ENCODE peak calls at places on chromosomes 3 and 15, in seven cellular contexts. One of them, this sample, is unnamed.

GRCh38 chr3:111695584-111696213 is 100.6 kb upstream of the ZBED2 start:
- DNase-seq in heart right ventricle: no peak
- DNase-seq in suprapubic skin: no peak
- DNase-seq in substantia nigra: no peak
- DNase-seq in IMR-90: peak; percentile 91
- DNase-seq in heart left ventricle: no peak
- DNase-seq in endothelial cell of umbilical vein: peak; percentile 40
- DNase-seq in this sample: no peak

GRCh38 chr3:182959474-182960350 is 20.6 kb downstream of the DCUN1D1 start:
- DNase-seq in heart right ventricle: no peak
- DNase-seq in suprapubic skin: no peak
- DNase-seq in substantia nigra: no peak
- DNase-seq in IMR-90: no peak
- DNase-seq in heart left ventricle: no peak
- DNase-seq in endothelial cell of umbilical vein: peak; percentile 18
- DNase-seq in this sample: peak; percentile 43

GRCh38 chr15:39890640-39891039 is 29.4 kb downstream of the GPR176 start:
- DNase-seq in heart right ventricle: no peak
- DNase-seq in suprapubic skin: no peak
- DNase-seq in substantia nigra: no peak
- DNase-seq in IMR-90: no peak
- DNase-seq in heart left ventricle: no peak
- DNase-seq in endothelial cell of umbilical vein: no peak
- DNase-seq in this sample: no peak

GRCh38 chr3:36297195-36297594 is 83.1 kb upstream of the STAC start:
- DNase-seq in heart right ventricle: no peak
- DNase-seq in suprapubic skin: no peak
- DNase-seq in substantia nigra: no peak
- DNase-seq in IMR-90: no peak
- DNase-seq in heart left ventricle: no peak
- DNase-seq in endothelial cell of umbilical vein: no peak
- DNase-seq in this sample: no peak

GRCh38 chr3:9909221-9910013 is 6.8 kb downstream of the IL17RE start:
- DNase-seq in heart right ventricle: no peak
- DNase-seq in suprapubic skin: no peak
- DNase-seq in substantia nigra: no peak
- DNase-seq in IMR-90: no peak
- DNase-seq in heart left ventricle: no peak
- DNase-seq in endothelial cell of umbilical vein: no peak
- DNase-seq in this sample: no peak

GRCh38 chr3:173742491-173742890 is 344.9 kb downstream of the NLGN1 start:
- DNase-seq in heart right ventricle: no peak
- DNase-seq in suprapubic skin: no peak
- DNase-seq in substantia nigra: no peak
- DNase-seq in IMR-90: no peak
- DNase-seq in heart left ventricle: no peak
- DNase-seq in endothelial cell of umbilical vein: peak; percentile 17
- DNase-seq in this sample: no peak

GRCh38 chr3:148697311-148698189 is at the start of gene AGTR1:
- DNase-seq in heart right ventricle: peak; percentile 79
- DNase-seq in suprapubic skin: peak; percentile 94
- DNase-seq in substantia nigra: no peak
- DNase-seq in IMR-90: peak; percentile 24
- DNase-seq in heart left ventricle: peak; percentile 83
- DNase-seq in endothelial cell of umbilical vein: no peak
- DNase-seq in this sample: peak; percentile 16

GRCh38 chr3:114408763-114409162 is 114.9 kb downstream of the TIGIT start:
- DNase-seq in heart right ventricle: no peak
- DNase-seq in suprapubic skin: no peak
- DNase-seq in substantia nigra: no peak
- DNase-seq in IMR-90: no peak
- DNase-seq in heart left ventricle: no peak
- DNase-seq in endothelial cell of umbilical vein: no peak
- DNase-seq in this sample: peak; percentile 34

GRCh38 chr3:198071602-198072285 is 111.7 kb downstream of the LMLN start:
- DNase-seq in heart right ventricle: no peak
- DNase-seq in suprapubic skin: no peak
- DNase-seq in substantia nigra: no peak
- DNase-seq in IMR-90: peak; percentile 97
- DNase-seq in heart left ventricle: no peak
- DNase-seq in endothelial cell of umbilical vein: peak; percentile 79
- DNase-seq in this sample: no peak

GRCh38 chr3:77055841-77056341 is 16.0 kb downstream of the ROBO2 start:
- DNase-seq in heart right ventricle: no peak
- DNase-seq in suprapubic skin: no peak
- DNase-seq in substantia nigra: no peak
- DNase-seq in IMR-90: peak; percentile 16
- DNase-seq in heart left ventricle: no peak
- DNase-seq in endothelial cell of umbilical vein: no peak
- DNase-seq in this sample: no peak

GRCh38 chr15:100131321-100132224 is 210.2 kb downstream of the ADAMTS17 start:
- DNase-seq in heart right ventricle: peak; percentile 69
- DNase-seq in suprapubic skin: no peak
- DNase-seq in substantia nigra: no peak
- DNase-seq in IMR-90: peak; percentile 39
- DNase-seq in heart left ventricle: peak; percentile 77
- DNase-seq in endothelial cell of umbilical vein: peak; percentile 25
- DNase-seq in this sample: peak; percentile 52

GRCh38 chr3:195150194-195151118 is 120.5 kb downstream of the XXYLT1 start:
- DNase-seq in heart right ventricle: peak; percentile 77
- DNase-seq in suprapubic skin: no peak
- DNase-seq in substantia nigra: peak; percentile 14
- DNase-seq in IMR-90: peak; percentile 81
- DNase-seq in heart left ventricle: peak; percentile 83
- DNase-seq in endothelial cell of umbilical vein: peak; percentile 99
- DNase-seq in this sample: peak; percentile 37

GRCh38 chr3:186502138-186502941 is 41.8 kb downstream of the CRYGS start:
- DNase-seq in heart right ventricle: no peak
- DNase-seq in suprapubic skin: peak; percentile 43
- DNase-seq in substantia nigra: no peak
- DNase-seq in IMR-90: no peak
- DNase-seq in heart left ventricle: no peak
- DNase-seq in endothelial cell of umbilical vein: no peak
- DNase-seq in this sample: peak; percentile 51

GRCh38 chr3:36489679-36490420 is 109.5 kb downstream of the STAC start:
- DNase-seq in heart right ventricle: no peak
- DNase-seq in suprapubic skin: no peak
- DNase-seq in substantia nigra: no peak
- DNase-seq in IMR-90: no peak
- DNase-seq in heart left ventricle: no peak
- DNase-seq in endothelial cell of umbilical vein: no peak
- DNase-seq in this sample: no peak

GRCh38 chr3:45187597-45188210 is 38.4 kb downstream of the TMEM158 start:
- DNase-seq in heart right ventricle: no peak
- DNase-seq in suprapubic skin: no peak
- DNase-seq in substantia nigra: no peak
- DNase-seq in IMR-90: no peak
- DNase-seq in heart left ventricle: no peak
- DNase-seq in endothelial cell of umbilical vein: no peak
- DNase-seq in this sample: no peak

GRCh38 chr15:80709542-80709941 is 14.4 kb downstream of the ABHD17C start:
- DNase-seq in heart right ventricle: no peak
- DNase-seq in suprapubic skin: peak; percentile 75
- DNase-seq in substantia nigra: no peak
- DNase-seq in IMR-90: no peak
- DNase-seq in heart left ventricle: no peak
- DNase-seq in endothelial cell of umbilical vein: no peak
- DNase-seq in this sample: peak; percentile 60

GRCh38 chr3:36926292-36926897 is 18.5 kb downstream of the TRANK1 start:
- DNase-seq in heart right ventricle: no peak
- DNase-seq in suprapubic skin: no peak
- DNase-seq in substantia nigra: no peak
- DNase-seq in IMR-90: no peak
- DNase-seq in heart left ventricle: no peak
- DNase-seq in endothelial cell of umbilical vein: no peak
- DNase-seq in this sample: no peak

GRCh38 chr3:42490243-42490642 is 12.2 kb upstream of the VIPR1 start:
- DNase-seq in heart right ventricle: peak; percentile 63
- DNase-seq in suprapubic skin: peak; percentile 81
- DNase-seq in substantia nigra: no peak
- DNase-seq in IMR-90: no peak
- DNase-seq in heart left ventricle: peak; percentile 81
- DNase-seq in endothelial cell of umbilical vein: peak; percentile 83
- DNase-seq in this sample: peak; percentile 94
- H3K27ac ChIP-seq in heart right ventricle: peak overlapping the region; percentile 73
- H3K27ac ChIP-seq in suprapubic skin: peak overlapping the region; percentile 30
- H3K27ac ChIP-seq in substantia nigra: no peak overlapping the region
- H3K27ac ChIP-seq in IMR-90: no peak overlapping the region
- H3K27ac ChIP-seq in heart left ventricle: peak overlapping the region; percentile 81
- H3K27ac ChIP-seq in endothelial cell of umbilical vein: peak overlapping the region; percentile 58
- H3K27ac ChIP-seq in this sample: peak overlapping the region; percentile 70

GRCh38 chr15:51864408-51865056 is 35.1 kb downstream of the TMOD3 start:
- DNase-seq in heart right ventricle: no peak
- DNase-seq in suprapubic skin: no peak
- DNase-seq in substantia nigra: no peak
- DNase-seq in IMR-90: peak; percentile 47
- DNase-seq in heart left ventricle: no peak
- DNase-seq in endothelial cell of umbilical vein: no peak
- DNase-seq in this sample: no peak
- H3K27ac ChIP-seq in heart right ventricle: no peak overlapping the region
- H3K27ac ChIP-seq in suprapubic skin: no peak overlapping the region
- H3K27ac ChIP-seq in substantia nigra: no peak overlapping the region
- H3K27ac ChIP-seq in IMR-90: no peak overlapping the region
- H3K27ac ChIP-seq in heart left ventricle: no peak overlapping the region
- H3K27ac ChIP-seq in endothelial cell of umbilical vein: no peak overlapping the region
- H3K27ac ChIP-seq in this sample: no peak overlapping the region

DNA sequence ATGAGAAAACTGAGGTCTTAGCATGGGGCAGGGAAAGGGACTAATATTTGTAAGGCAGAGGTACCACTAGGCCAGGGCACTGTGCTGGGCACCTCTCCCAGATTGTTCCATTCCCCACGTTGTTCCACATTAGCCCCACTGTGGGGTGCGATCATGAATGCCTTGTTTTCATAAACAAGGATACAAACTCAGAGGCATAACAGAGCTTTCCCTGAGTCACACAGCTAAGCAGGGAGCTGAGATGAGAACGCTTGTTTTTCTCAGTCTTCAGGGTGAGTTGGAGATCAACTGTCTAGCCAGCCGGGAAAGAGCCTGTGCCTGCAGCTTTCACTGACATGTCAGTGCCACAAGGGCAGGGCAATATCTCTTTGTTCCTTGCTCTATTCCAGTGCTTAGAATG is 47.9 kb upstream of the ITGA11 start:
- DNase-seq in heart right ventricle: no peak
- DNase-seq in suprapubic skin: no peak
- DNase-seq in substantia nigra: no peak
- DNase-seq in IMR-90: peak; percentile 12
- DNase-seq in heart left ventricle: no peak
- DNase-seq in endothelial cell of umbilical vein: no peak
- DNase-seq in this sample: no peak
- H3K27ac ChIP-seq in heart right ventricle: peak overlapping the region; percentile 47
- H3K27ac ChIP-seq in suprapubic skin: no peak overlapping the region
- H3K27ac ChIP-seq in substantia nigra: no peak overlapping the region
- H3K27ac ChIP-seq in IMR-90: no peak overlapping the region
- H3K27ac ChIP-seq in heart left ventricle: peak overlapping the region; percentile 38
- H3K27ac ChIP-seq in endothelial cell of umbilical vein: no peak overlapping the region
- H3K27ac ChIP-seq in this sample: no peak overlapping the region

GRCh38 chr3:19147905-19148767 is at the start of gene KCNH8:
- DNase-seq in heart right ventricle: peak; percentile 3
- DNase-seq in suprapubic skin: no peak
- DNase-seq in substantia nigra: peak; percentile 49
- DNase-seq in IMR-90: no peak
- DNase-seq in heart left ventricle: peak; percentile 29
- DNase-seq in endothelial cell of umbilical vein: no peak
- DNase-seq in this sample: peak; percentile 30
- H3K27ac ChIP-seq in heart right ventricle: peak within 1 kb of the TSS; percentile 25
- H3K27ac ChIP-seq in suprapubic skin: peak within 1 kb of the TSS; percentile 4
- H3K27ac ChIP-seq in substantia nigra: peak within 1 kb of the TSS; percentile 94
- H3K27ac ChIP-seq in IMR-90: no peak within 1 kb of the TSS
- H3K27ac ChIP-seq in heart left ventricle: no peak within 1 kb of the TSS
- H3K27ac ChIP-seq in endothelial cell of umbilical vein: no peak within 1 kb of the TSS
- H3K27ac ChIP-seq in this sample: peak within 1 kb of the TSS; percentile 25

GRCh38 chr3:43023766-43024165 is 44.7 kb downstream of the GASK1A start:
- DNase-seq in heart right ventricle: no peak
- DNase-seq in suprapubic skin: peak; percentile 49
- DNase-seq in substantia nigra: no peak
- DNase-seq in IMR-90: no peak
- DNase-seq in heart left ventricle: no peak
- DNase-seq in endothelial cell of umbilical vein: no peak
- DNase-seq in this sample: no peak
- H3K27ac ChIP-seq in heart right ventricle: no peak overlapping the region
- H3K27ac ChIP-seq in suprapubic skin: no peak overlapping the region
- H3K27ac ChIP-seq in substantia nigra: no peak overlapping the region
- H3K27ac ChIP-seq in IMR-90: no peak overlapping the region
- H3K27ac ChIP-seq in heart left ventricle: peak overlapping the region; percentile 79
- H3K27ac ChIP-seq in endothelial cell of umbilical vein: no peak overlapping the region
- H3K27ac ChIP-seq in this sample: no peak overlapping the region

DNA sequence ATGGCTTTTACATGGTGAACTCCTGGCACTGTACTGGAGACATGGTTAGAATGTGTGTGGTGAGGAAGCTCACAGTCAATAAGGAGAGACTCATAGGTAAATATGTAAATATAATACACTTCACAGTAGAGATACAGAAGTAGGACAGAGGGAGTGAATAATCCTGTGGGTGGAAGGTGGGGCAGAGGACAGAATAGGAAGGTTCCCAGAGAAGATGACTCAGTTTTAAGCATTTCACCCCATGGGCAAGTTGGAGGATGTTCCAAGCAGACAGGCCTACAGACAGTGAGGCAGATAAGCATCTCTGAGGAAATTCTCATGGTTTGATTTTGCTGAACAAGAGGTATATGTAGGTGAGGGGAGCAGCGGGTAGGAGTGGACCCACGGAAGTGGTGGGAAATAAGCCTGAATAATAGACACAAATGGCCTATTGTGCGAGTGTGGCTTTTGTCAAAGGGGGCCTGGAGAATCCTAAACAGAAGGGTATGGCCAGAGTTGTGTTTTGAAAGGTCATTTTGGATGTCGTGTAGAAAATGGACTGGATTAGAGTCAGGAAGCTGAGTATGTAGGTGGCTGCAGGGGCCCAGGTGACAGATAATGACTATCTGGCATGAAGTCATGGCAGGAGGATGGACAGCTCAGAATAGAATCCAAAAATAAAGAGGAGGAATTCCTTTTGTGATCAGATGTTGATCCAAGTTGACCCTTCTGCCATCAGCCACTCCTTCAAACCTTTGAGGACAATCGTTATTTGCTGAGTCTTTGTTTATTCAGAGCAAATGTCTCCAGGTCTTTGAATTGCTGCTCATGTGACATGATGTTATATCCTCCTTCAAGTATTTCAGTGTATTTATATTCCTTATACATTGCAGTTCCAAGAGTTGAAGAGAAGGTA is 97.3 kb upstream of the THRB start:
- DNase-seq in heart right ventricle: no peak
- DNase-seq in suprapubic skin: no peak
- DNase-seq in substantia nigra: no peak
- DNase-seq in IMR-90: no peak
- DNase-seq in heart left ventricle: no peak
- DNase-seq in endothelial cell of umbilical vein: no peak
- DNase-seq in this sample: no peak
- H3K27ac ChIP-seq in heart right ventricle: no peak overlapping the region
- H3K27ac ChIP-seq in suprapubic skin: peak overlapping the region; percentile 55
- H3K27ac ChIP-seq in substantia nigra: no peak overlapping the region
- H3K27ac ChIP-seq in IMR-90: no peak overlapping the region
- H3K27ac ChIP-seq in heart left ventricle: no peak overlapping the region
- H3K27ac ChIP-seq in endothelial cell of umbilical vein: no peak overlapping the region
- H3K27ac ChIP-seq in this sample: no peak overlapping the region

DNA sequence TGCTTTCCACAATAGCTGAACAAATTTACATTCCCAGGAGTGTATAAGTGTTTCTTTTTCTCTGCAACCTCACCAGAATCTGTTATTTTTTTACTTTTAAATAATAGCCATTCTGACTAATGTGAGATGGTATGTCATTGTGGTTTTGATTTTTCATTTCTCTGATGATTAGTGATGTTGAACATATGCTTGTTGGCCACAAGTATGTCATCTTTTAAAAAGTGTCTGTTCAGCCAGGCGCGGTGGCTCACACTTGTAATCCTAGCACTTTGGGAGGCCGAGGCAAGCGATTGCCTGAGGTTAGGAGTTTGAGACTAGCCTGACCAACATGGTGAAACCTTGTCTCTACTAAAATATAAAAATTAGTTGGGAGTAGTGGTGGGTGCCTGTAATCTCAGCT is 619.3 kb downstream of the SI start:
- DNase-seq in heart right ventricle: no peak
- DNase-seq in suprapubic skin: no peak
- DNase-seq in substantia nigra: no peak
- DNase-seq in IMR-90: no peak
- DNase-seq in heart left ventricle: no peak
- DNase-seq in endothelial cell of umbilical vein: no peak
- DNase-seq in this sample: no peak
- H3K27ac ChIP-seq in heart right ventricle: no peak overlapping the region
- H3K27ac ChIP-seq in suprapubic skin: no peak overlapping the region
- H3K27ac ChIP-seq in substantia nigra: no peak overlapping the region
- H3K27ac ChIP-seq in IMR-90: no peak overlapping the region
- H3K27ac ChIP-seq in heart left ventricle: no peak overlapping the region
- H3K27ac ChIP-seq in endothelial cell of umbilical vein: no peak overlapping the region
- H3K27ac ChIP-seq in this sample: no peak overlapping the region